ENCODE peak calls at places on chromosomes 2 and 18, in four cellular contexts. X is ovary, B is fibroblast of the aortic adventitia, M is fibroblast of pulmonary artery. E is an unnamed sample.

GRCh38 chr2:174717273-174717672 is 47.0 kb downstream of the CHRNA1 start:
- DNase-seq in X (no peak), B (no peak), M (no peak), E (peak)

GRCh38 chr2:58428286-58428552 is 187.1 kb upstream of the FANCL start:
- DNase-seq in X (no peak), B (no peak), M (peak), E (no peak)

GRCh38 chr18:7626922-7627440 is 59.9 kb downstream of the PTPRM start:
- DNase-seq in X (no peak), B (peak), M (peak), E (peak)

GRCh38 chr2:197189770-197190434 is 120.7 kb downstream of the ANKRD44 start:
- DNase-seq in X (no peak), B (no peak), M (no peak), E (no peak)

GRCh38 chr2:49045083-49045482 is 109.2 kb downstream of the FSHR start:
- DNase-seq in X (no peak), B (no peak), M (no peak), E (no peak)

GRCh38 chr2:196088209-196088608 is 19.6 kb upstream of the DNAH7 start:
- DNase-seq in X (no peak), B (peak), M (peak), E (peak)

GRCh38 chr2:109018452-109018851 is 29.4 kb upstream of the EDAR start:
- DNase-seq in X (no peak), B (no peak), M (no peak), E (no peak)

GRCh38 chr2:203394519-203395227 is 66.5 kb downstream of the ABI2 start:
- DNase-seq in X (no peak), B (peak), M (peak), E (no peak)

GRCh38 chr18:79540914-79541301 is 138.7 kb upstream of the CTDP1 start:
- DNase-seq in X (no peak), B (no peak), M (no peak), E (no peak)

GRCh38 chr2:84942964-84943421 is 28.0 kb upstream of the KCMF1 start:
- DNase-seq in X (no peak), B (no peak), M (peak), E (no peak)

GRCh38 chr18:79068946-79069791 is at the start of gene ATP9B:
- DNase-seq in X (peak), B (peak), M (peak), E (peak)

GRCh38 chr18:13541621-13542519 is 184.5 kb downstream of the FAM210A start:
- DNase-seq in X (no peak), B (no peak), M (no peak), E (no peak)

GRCh38 chr2:132797551-132797950 is 127.5 kb upstream of the LYPD1 start:
- DNase-seq in X (no peak), B (peak), M (peak), E (peak)

GRCh38 chr2:22497789-22498188 is 887.2 kb upstream of the KLHL29 start:
- DNase-seq in X (no peak), B (no peak), M (no peak), E (no peak)

GRCh38 chr2:238582159-238582558 is 155.4 kb downstream of the ASB1 start:
- DNase-seq in X (no peak), B (peak), M (no peak), E (peak)

GRCh38 chr18:65968605-65969004 is 217.8 kb downstream of the CDH7 start:
- DNase-seq in X (no peak), B (no peak), M (no peak), E (no peak)
- TF ChIP-seq CTCF in X (no peak), B (no peak), M (no peak), E (peak)

GRCh38 chr2:218127929-218128455 is 2.2 kb downstream of the CXCR2 start:
- DNase-seq in X (no peak), B (no peak), M (no peak), E (no peak)

GRCh38 chr2:218123986-218124385 is 1.8 kb upstream of the CXCR2 start:
- DNase-seq in X (no peak), B (no peak), M (no peak), E (no peak)

GRCh38 chr2:218128781-218129478 is 3.1 kb downstream of the CXCR2 start:
- DNase-seq in X (no peak), B (no peak), M (no peak), E (no peak)

GRCh38 chr2:218125095-218125494 is 733 bp upstream of the CXCR2 start:
- DNase-seq in X (no peak), B (no peak), M (no peak), E (no peak)

GRCh38 chr2:218125626-218126080 is at the start of gene CXCR2:
- DNase-seq in X (no peak), B (no peak), M (no peak), E (no peak)
- TF ChIP-seq CTCF in X (no peak), B (no peak), M (no peak), E (no peak)

GRCh38 chr2:46184794-46185583 is 112.2 kb upstream of the EPAS1 start:
- DNase-seq in X (no peak), B (no peak), M (no peak), E (no peak)
- TF ChIP-seq CTCF in X (no peak), B (no peak), M (no peak), E (peak)

GRCh38 chr2:121564905-121565304 is 34.2 kb downstream of the RNU4ATAC start:
- DNase-seq in X (no peak), B (no peak), M (no peak), E (no peak)
- TF ChIP-seq CTCF in X (no peak), B (no peak), M (no peak), E (no peak)

GRCh38 chr2:161250864-161251436 is 57.3 kb upstream of the PSMD14 start:
- DNase-seq in X (no peak), B (peak), M (peak), E (peak)
- TF ChIP-seq CTCF in X (no peak), B (peak), M (peak), E (peak)

E was measured in HFFc6.